ENCODE peak calls at places on chromosome 21, in nine cellular contexts. R is stomach, I is esophagus muscularis mucosa, P is H1, F is transverse colon, S is spleen, O is breast epithelium, G is GM23338, U is HCT116. Y is an unnamed sample.

GRCh38 chr21:35990609-35991008 is 69.7 kb downstream of the SETD4 start:
- DNase-seq in R (no peak), I (no peak), P (no peak), F (no peak), S (no peak), O (no peak), G (no peak), U (no peak), Y (no peak)

GRCh38 chr21:37060296-37060695 is 12.6 kb downstream of the PIGP start:
- DNase-seq in R (peak; percentile 40), I (no peak), P (peak; percentile 43), F (peak; percentile 68), S (no peak), O (no peak), G (peak; percentile 80), U (peak; percentile 82), Y (no peak)

GRCh38 chr21:46634966-46635323 is 529 bp upstream of the PRMT2 start:
- DNase-seq in R (peak; percentile 40), I (peak; percentile 94), P (peak; percentile 53), F (no peak), S (no peak), O (no peak), G (peak; percentile 95), U (peak; percentile 40), Y (no peak)

GRCh38 chr21:46426313-46427046 is 32.2 kb upstream of the DIP2A start:
- DNase-seq in R (no peak), I (no peak), P (no peak), F (no peak), S (peak; percentile 56), O (no peak), G (no peak), U (no peak), Y (no peak)

GRCh38 chr21:15520811-15521643 is 208.8 kb upstream of the USP25 start:
- DNase-seq in R (no peak), I (no peak), P (no peak), F (no peak), S (no peak), O (no peak), G (peak; percentile 61), U (no peak), Y (no peak)

GRCh38 chr21:36747815-36748381 is 49.0 kb downstream of the SIM2 start:
- DNase-seq in R (no peak), I (no peak), P (no peak), F (peak; percentile 60), S (peak; percentile 75), O (no peak), G (peak; percentile 85), U (no peak), Y (no peak)

GRCh38 chr21:46184625-46185555 is 631 bp upstream of the SPATC1L start:
- DNase-seq in R (peak; percentile 71), I (peak; percentile 93), P (peak; percentile 88), F (peak; percentile 81), S (peak; percentile 94), O (peak; percentile 86), G (peak; percentile 90), U (peak; percentile 8), Y (peak; percentile 91)

GRCh38 chr21:26377111-26377694 is 195.9 kb downstream of the CYYR1 start:
- DNase-seq in R (no peak), I (no peak), P (no peak), F (no peak), S (no peak), O (no peak), G (no peak), U (no peak), Y (no peak)

DNA sequence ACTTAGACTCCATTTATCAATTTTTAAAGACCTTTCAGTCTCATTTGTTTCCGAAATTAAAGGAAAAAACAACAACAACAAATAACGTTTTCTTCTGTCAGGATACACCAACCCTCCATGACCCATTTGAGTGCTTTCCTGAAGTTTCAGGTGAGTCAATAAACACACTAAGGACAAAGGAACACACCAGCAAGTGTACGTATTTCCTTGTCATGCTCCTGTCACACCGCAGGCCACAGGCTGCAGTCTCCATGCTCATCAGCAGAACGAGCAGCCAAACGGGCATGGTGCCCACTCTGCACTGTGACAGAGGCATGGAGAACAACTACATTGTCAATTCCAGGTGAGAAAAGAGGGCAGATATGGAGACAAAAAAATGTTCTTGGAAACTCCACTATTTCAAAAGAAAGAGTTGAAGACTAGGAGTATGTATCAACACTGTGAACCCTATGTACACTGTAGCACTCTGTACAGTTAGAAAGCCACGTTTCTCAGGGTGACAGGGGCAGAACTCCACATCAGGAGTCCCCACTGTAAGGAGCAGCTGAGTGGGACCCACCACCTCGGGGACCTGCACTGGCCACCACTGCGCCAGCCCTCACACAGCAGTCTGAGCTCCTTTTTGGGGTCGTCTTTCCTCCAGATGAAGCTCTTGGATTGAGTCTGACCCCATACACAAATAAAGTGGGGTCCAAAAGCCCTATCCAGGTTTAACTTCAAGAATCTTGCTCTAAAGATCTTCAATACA is 2.6 kb downstream of the PTTG1IP start:
- DNase-seq in R (peak; percentile 56), I (no peak), P (no peak), F (peak; percentile 48), S (no peak), O (peak; percentile 81), G (no peak), U (peak; percentile 21), Y (peak; percentile 80)
- H3K4me3 ChIP-seq in R (peak overlapping the region; percentile 98), I (peak overlapping the region; percentile 96), P (no peak overlapping the region), F (no peak overlapping the region), S (no peak overlapping the region), O (peak overlapping the region; percentile 87), G (peak overlapping the region; percentile 92), U (peak overlapping the region; percentile 84), Y (peak overlapping the region; percentile 87)

GRCh38 chr21:32521736-32522360 is 63.5 kb downstream of the TCP10L start:
- DNase-seq in R (no peak), I (no peak), P (no peak), F (no peak), S (no peak), O (no peak), G (no peak), U (no peak), Y (no peak)

GRCh38 chr21:32520885-32521735 is 64.2 kb downstream of the TCP10L start:
- DNase-seq in R (peak; percentile 54), I (peak; percentile 94), P (no peak), F (peak; percentile 63), S (peak; percentile 84), O (peak; percentile 95), G (no peak), U (no peak), Y (peak; percentile 93)

GRCh38 chr21:32525282-32525681 is 60.0 kb downstream of the TCP10L start:
- DNase-seq in R (no peak), I (no peak), P (no peak), F (no peak), S (no peak), O (no peak), G (peak; percentile 38), U (no peak), Y (no peak)

GRCh38 chr21:32523463-32523862 is 61.9 kb downstream of the TCP10L start:
- DNase-seq in R (no peak), I (no peak), P (no peak), F (no peak), S (no peak), O (no peak), G (no peak), U (no peak), Y (no peak)

GRCh38 chr21:32524010-32524719 is 61.2 kb downstream of the TCP10L start:
- DNase-seq in R (no peak), I (no peak), P (no peak), F (no peak), S (no peak), O (no peak), G (no peak), U (no peak), Y (no peak)
- TF ChIP-seq POLR2AphosphoS5 in R (no peak), I (peak; percentile 21), P (no peak), F (no peak), S (no peak), O (no peak), G (no peak), U (no peak), Y (no peak)

DNA sequence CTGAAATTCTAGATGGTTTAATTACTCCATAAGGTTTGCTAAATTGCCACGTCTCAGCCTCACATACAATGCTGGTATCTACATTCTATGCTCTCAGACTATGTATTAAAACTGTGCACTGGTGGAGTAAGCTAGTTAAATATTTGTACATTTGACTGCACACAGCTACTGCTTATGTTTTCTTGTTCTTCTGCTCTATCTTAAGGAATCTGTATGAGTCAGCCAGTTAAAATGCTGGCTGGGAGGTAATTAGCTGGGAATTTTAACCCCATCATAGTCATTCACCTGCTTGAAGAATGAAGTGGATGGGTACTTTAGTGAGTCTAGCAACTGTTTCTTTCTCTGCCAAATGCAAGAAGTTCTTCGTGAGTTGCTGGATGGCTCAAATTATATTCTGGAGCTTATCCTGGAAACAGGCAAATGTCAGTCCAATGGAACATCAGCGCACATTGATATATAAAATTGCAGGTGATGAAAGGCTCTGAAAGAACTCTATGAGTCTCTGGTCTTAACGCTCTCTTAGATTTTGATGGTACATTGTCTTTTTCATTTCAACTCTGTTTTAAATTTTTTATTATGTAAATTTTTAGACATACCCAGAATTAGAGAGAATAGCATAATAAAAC is 83.4 kb downstream of the BACH1 start:
- DNase-seq in R (no peak), I (no peak), P (no peak), F (no peak), S (no peak), O (no peak), G (no peak), U (no peak), Y (no peak)
- H3K4me3 ChIP-seq in R (no peak overlapping the region), I (no peak overlapping the region), P (no peak overlapping the region), F (no peak overlapping the region), S (no peak overlapping the region), O (no peak overlapping the region), G (no peak overlapping the region), U (no peak overlapping the region), Y (no peak overlapping the region)

GRCh38 chr21:43366656-43367055 is 60.3 kb downstream of the SIK1 start:
- DNase-seq in R (no peak), I (no peak), P (no peak), F (no peak), S (no peak), O (no peak), G (no peak), U (no peak), Y (no peak)

GRCh38 chr21:43364261-43364510 is 62.7 kb downstream of the SIK1 start:
- DNase-seq in R (no peak), I (no peak), P (no peak), F (no peak), S (no peak), O (no peak), G (no peak), U (no peak), Y (no peak)

GRCh38 chr21:43364851-43365424 is 62.0 kb downstream of the SIK1 start:
- DNase-seq in R (peak; percentile 77), I (no peak), P (no peak), F (no peak), S (no peak), O (no peak), G (no peak), U (no peak), Y (no peak)

GRCh38 chr21:43367296-43367695 is 59.6 kb downstream of the SIK1 start:
- DNase-seq in R (no peak), I (no peak), P (no peak), F (no peak), S (no peak), O (no peak), G (no peak), U (no peak), Y (no peak)

DNA sequence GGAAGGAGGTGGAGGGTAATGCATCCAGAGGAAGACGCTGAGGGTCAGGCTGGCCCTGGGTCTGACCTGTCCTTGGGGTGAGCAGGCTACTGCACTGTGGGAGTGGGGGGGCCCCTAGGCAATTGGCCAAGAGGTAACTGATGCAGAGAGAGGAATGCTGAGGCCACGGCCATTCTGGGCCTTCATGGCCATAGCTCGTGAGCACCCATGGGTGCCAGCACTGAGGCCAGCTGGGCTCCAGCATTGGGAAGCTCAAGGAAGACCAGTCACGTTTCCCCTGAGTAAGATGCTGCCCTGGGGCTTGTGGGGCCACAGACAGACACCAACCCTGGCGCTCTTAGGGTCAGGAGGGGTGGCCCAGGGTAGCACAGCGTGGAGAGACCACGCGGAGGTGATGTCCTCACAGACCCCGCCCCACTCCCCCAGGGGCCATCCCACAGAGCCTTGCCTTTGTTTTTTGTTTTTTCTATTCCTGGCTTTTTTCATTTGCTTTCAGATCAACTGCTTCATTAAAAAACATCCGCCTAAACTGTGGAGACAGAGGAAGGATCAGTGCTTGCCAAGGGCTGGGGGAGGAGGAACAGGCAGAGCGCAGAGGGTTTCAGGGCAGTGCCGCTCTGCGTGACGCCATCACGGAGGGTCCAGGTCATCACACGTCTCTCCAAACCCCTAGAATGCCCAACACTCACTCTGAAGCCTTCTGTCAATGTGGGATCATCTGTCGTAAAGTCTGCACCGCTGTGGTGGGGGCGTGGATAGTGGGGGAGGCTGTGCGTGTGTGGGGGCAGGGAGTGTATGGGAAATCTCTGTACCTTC is 61.1 kb downstream of the SIK1 start:
- DNase-seq in R (no peak), I (no peak), P (no peak), F (no peak), S (no peak), O (no peak), G (no peak), U (no peak), Y (no peak)
- TF ChIP-seq POLR2AphosphoS5 in R (no peak), I (no peak), P (no peak), F (no peak), S (peak; percentile 37), O (no peak), G (no peak), U (no peak), Y (no peak)